ENCODE peak calls at places on chromosomes 11 and 22, in five cellular contexts. Y, K, L, Z and Q are unnamed samples.

GRCh38 chr11:76670475-76671235 is at the start of gene LRRC32:
- DNase-seq in Y (peak), K (no peak), L (no peak), Z (no peak), Q (no peak)

GRCh38 chr11:119905162-119905561 is 176.2 kb upstream of the NECTIN1 start:
- DNase-seq in Y (peak), K (no peak), L (no peak), Z (no peak), Q (no peak)

GRCh38 chr22:44133161-44133560 is 47.6 kb upstream of the PARVG start:
- DNase-seq in Y (no peak), K (peak), L (no peak), Z (no peak), Q (no peak)

GRCh38 chr11:62148271-62148980 is 24.6 kb downstream of the INCENP start:
- DNase-seq in Y (no peak), K (no peak), L (no peak), Z (no peak), Q (no peak)

GRCh38 chr11:12134239-12134590 is 23.8 kb downstream of the MICAL2 start:
- DNase-seq in Y (peak), K (no peak), L (no peak), Z (no peak), Q (no peak)

GRCh38 chr11:112269139-112269538 is 8.5 kb upstream of the PLET1 start:
- DNase-seq in Y (no peak), K (no peak), L (no peak), Z (no peak), Q (no peak)

GRCh38 chr11:12381875-12382274 is 4.5 kb downstream of the PARVA start:
- DNase-seq in Y (no peak), K (no peak), L (no peak), Z (no peak), Q (no peak)

GRCh38 chr11:27902981-27903624 is 202.8 kb upstream of the BDNF start:
- DNase-seq in Y (no peak), K (peak), L (no peak), Z (no peak), Q (no peak)

GRCh38 chr11:13010737-13011342 is 1.7 kb downstream of the RASSF10 start:
- DNase-seq in Y (peak), K (no peak), L (no peak), Z (no peak), Q (no peak)

GRCh38 chr11:44403587-44404322 is 93.8 kb upstream of the ALX4 start:
- DNase-seq in Y (no peak), K (no peak), L (no peak), Z (no peak), Q (no peak)

GRCh38 chr22:46749682-46750529 is 11.9 kb upstream of the CERK start:
- DNase-seq in Y (no peak), K (no peak), L (no peak), Z (no peak), Q (no peak)

GRCh38 chr11:10858505-10859360 is 880 bp upstream of the ZBED5 start:
- DNase-seq in Y (peak), K (no peak), L (peak), Z (peak), Q (peak)

GRCh38 chr22:39234867-39235687 is 9.7 kb downstream of the PDGFB start:
- DNase-seq in Y (peak), K (no peak), L (no peak), Z (no peak), Q (no peak)

GRCh38 chr11:75248924-75249256 is 8.3 kb downstream of the TPBGL start:
- DNase-seq in Y (no peak), K (no peak), L (no peak), Z (no peak), Q (no peak)

GRCh38 chr22:41619979-41620645 is 731 bp downstream of the DESI1 start:
- DNase-seq in Y (peak), K (no peak), L (peak), Z (no peak), Q (peak)

GRCh38 chr11:113111156-113111555 is 149.9 kb downstream of the NCAM1 start:
- DNase-seq in Y (no peak), K (no peak), L (no peak), Z (no peak), Q (no peak)

GRCh38 chr11:20276661-20277000 is 86.9 kb upstream of the HTATIP2 start:
- DNase-seq in Y (no peak), K (no peak), L (no peak), Z (no peak), Q (no peak)

GRCh38 chr22:50316114-50317065 is 8.9 kb upstream of the PLXNB2 start:
- DNase-seq in Y (no peak), K (no peak), L (no peak), Z (no peak), Q (no peak)

GRCh38 chr11:116851631-116852030 is 14.2 kb upstream of the APOA1 start:
- DNase-seq in Y (no peak), K (no peak), L (no peak), Z (peak), Q (no peak)

GRCh38 chr22:45763236-45763624 is 91.6 kb downstream of the ATXN10 start:
- DNase-seq in Y (no peak), K (no peak), L (no peak), Z (no peak), Q (no peak)